ENCODE peak calls at places on chromosomes 4 and X, in six cellular contexts. M is tibial artery, K is K562, D is left lung, B is HCT116, F is stomach. W is an unnamed sample.

GRCh38 chr4:1559896-1560650 is 124.0 kb downstream of the FAM53A start:
- DNase-seq in M (no peak), K (no peak), D (no peak), B (no peak), F (no peak), W (no peak)

GRCh38 chr4:186074189-186074588 is 5.2 kb downstream of the TLR3 start:
- DNase-seq in M (no peak), K (no peak), D (peak), B (no peak), F (no peak), W (peak)

GRCh38 chrX:155028749-155029360 is 2.2 kb downstream of the FUNDC2 start:
- DNase-seq in M (no peak), K (no peak), D (no peak), B (no peak), F (no peak), W (no peak)

GRCh38 chr4:22962186-22962786 is 269.5 kb downstream of the GBA3 start:
- DNase-seq in M (no peak), K (peak), D (no peak), B (no peak), F (no peak), W (no peak)

GRCh38 chr4:113436360-113436759 is 325.2 kb downstream of the CAMK2D start:
- DNase-seq in M (no peak), K (no peak), D (no peak), B (no peak), F (no peak), W (no peak)

GRCh38 chr4:14294611-14295010 is 667.1 kb upstream of the BOD1L1 start:
- DNase-seq in M (no peak), K (no peak), D (no peak), B (no peak), F (no peak), W (no peak)

GRCh38 chrX:47623540-47624027 is 3.9 kb upstream of the SYN1 start:
- DNase-seq in M (peak), K (peak), D (peak), B (no peak), F (no peak), W (peak)

GRCh38 chr4:100147198-100147597 is 43.1 kb downstream of the DDIT4L start:
- DNase-seq in M (no peak), K (no peak), D (no peak), B (no peak), F (no peak), W (no peak)

GRCh38 chrX:10017866-10018265 is 50.7 kb downstream of the CLDN34 start:
- DNase-seq in M (no peak), K (no peak), D (no peak), B (peak), F (no peak), W (no peak)

GRCh38 chrX:2479420-2479780 is 21.4 kb downstream of the DHRSX start:
- DNase-seq in M (no peak), K (no peak), D (peak), B (peak), F (no peak), W (no peak)

GRCh38 chrX:13487731-13488505 is 81.5 kb upstream of the EGFL6 start:
- DNase-seq in M (peak), K (peak), D (no peak), B (peak), F (peak), W (no peak)
- H3K4me3 ChIP-seq in M (no peak), K (no peak), D (no peak), B (no peak), F (no peak), W (no peak)

DNA sequence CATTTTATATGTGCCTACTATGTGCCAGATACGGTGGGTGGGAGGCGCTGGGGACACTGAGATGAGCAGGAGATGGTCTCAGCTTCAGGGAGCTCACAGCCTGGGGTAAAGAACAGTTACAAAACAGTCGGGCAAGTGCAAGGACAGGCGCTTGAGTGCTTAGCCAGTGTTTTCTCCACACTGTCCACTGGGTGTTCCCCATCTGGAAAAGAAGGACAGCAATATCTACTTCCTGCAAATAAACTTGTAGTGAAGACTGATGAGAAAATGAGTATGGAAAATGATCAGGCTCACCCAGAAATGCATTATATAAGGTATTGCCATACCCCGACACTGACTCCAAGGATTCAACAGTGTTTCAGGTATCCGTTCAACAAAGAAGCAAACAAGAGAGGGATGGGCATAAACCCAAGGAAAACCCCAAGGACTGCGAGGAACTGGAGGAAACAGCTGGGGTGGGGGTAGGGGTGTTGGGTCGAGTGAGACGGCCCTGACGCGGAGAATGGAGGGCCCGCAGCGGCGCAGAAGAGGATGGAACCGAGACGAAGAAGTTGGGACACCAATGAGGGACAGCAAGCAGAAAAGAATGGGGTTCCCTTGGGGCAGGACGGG is 805 bp downstream of the TMEM185A start:
- DNase-seq in M (no peak), K (no peak), D (no peak), B (no peak), F (no peak), W (no peak)
- TF ChIP-seq CTCF in M (no peak), K (no peak), D (no peak), B (no peak), F (no peak), W (no peak)

DNA sequence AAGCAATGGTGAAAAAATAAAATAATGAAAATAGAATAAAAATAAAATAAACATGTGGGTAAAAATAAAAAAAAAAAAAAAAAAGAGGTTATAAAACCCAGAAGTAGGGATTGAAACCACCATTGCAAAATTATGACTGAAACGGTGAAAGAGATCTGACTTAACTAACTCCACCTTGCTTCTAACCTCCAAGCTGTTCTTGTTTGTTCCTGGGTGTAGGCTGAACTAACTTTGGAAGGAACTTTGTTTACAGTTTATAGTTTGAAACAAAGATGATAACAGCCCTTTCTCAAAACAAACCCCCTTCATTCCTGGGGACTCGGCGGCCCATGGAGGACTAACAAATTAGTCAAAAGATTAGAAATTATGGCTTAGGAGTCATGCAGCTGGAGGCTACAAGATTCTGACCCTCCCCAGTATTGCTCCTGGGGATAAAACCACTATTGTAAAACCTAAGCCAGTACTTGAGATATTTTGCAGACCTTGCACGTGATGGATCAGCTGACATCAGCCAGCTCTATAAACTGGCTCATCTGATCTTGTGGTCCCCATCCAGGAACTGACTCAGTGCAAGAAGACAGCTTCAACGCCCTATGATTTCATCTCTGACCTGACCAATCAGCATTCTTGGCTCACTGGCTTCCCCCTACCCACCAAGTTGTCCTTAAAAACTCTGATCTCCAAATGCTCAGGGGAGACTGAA is 30.4 kb downstream of the DDX60L start:
- DNase-seq in M (peak), K (no peak), D (no peak), B (no peak), F (no peak), W (no peak)
- H3K27ac ChIP-seq in M (no peak), K (peak), D (no peak), B (no peak), F (no peak), W (no peak)

GRCh38 chr4:142373610-142374009 is 472.5 kb downstream of the INPP4B start:
- DNase-seq in M (no peak), K (no peak), D (no peak), B (no peak), F (no peak), W (no peak)
- H3K4me3 ChIP-seq in M (no peak), K (no peak), D (no peak), B (no peak), F (no peak), W (no peak)

GRCh38 chrX:153926863-153927685 is 1.0 kb upstream of the ARHGAP4 start:
- DNase-seq in M (peak), K (peak), D (peak), B (no peak), F (peak), W (peak)
- TF ChIP-seq CTCF in M (no peak), K (peak), D (no peak), B (no peak), F (no peak), W (no peak)

GRCh38 chrX:115595049-115595448 is 34.1 kb downstream of the PLS3 start:
- DNase-seq in M (no peak), K (no peak), D (no peak), B (no peak), F (no peak), W (no peak)
- H3K27ac ChIP-seq in M (peak), K (no peak), D (peak), B (no peak), F (no peak), W (peak)